ENCODE peak calls at places on chromosome 9, in five cellular contexts. U, N, X, A and O are unnamed samples.

GRCh38 chr9:7879551-7880245 is 80.1 kb upstream of the DMAC1 start:
- DNase-seq in U (no peak), N (no peak), X (no peak), A (no peak), O (peak; percentile 34)

GRCh38 chr9:77663754-77664153 is 15.6 kb upstream of the GNA14 start:
- DNase-seq in U (no peak), N (no peak), X (peak; percentile 26), A (no peak), O (no peak)

GRCh38 chr9:79615038-79615437 is 43.3 kb downstream of the TLE4 start:
- DNase-seq in U (no peak), N (no peak), X (no peak), A (no peak), O (no peak)

GRCh38 chr9:126545116-126545515 is 68.6 kb upstream of the LMX1B start:
- DNase-seq in U (no peak), N (no peak), X (no peak), A (no peak), O (no peak)

GRCh38 chr9:35658894-35659220 is 765 bp downstream of the CCDC107 start:
- DNase-seq in U (no peak), N (no peak), X (peak; percentile 57), A (peak; percentile 71), O (no peak)

GRCh38 chr9:106920701-106921283 is 57.8 kb downstream of the ZNF462 start:
- DNase-seq in U (no peak), N (no peak), X (peak; percentile 48), A (peak; percentile 42), O (peak; percentile 67)

GRCh38 chr9:127762111-127762676 is 16.3 kb downstream of the SH2D3C start:
- DNase-seq in U (no peak), N (no peak), X (no peak), A (no peak), O (no peak)

GRCh38 chr9:85995612-85996011 is 54.7 kb downstream of the NAA35 start:
- DNase-seq in U (no peak), N (no peak), X (no peak), A (no peak), O (no peak)

GRCh38 chr9:114738581-114739316 is 56.8 kb upstream of the TEX48 start:
- DNase-seq in U (peak; percentile 59), N (no peak), X (peak; percentile 91), A (peak; percentile 89), O (peak; percentile 49)

GRCh38 chr9:128899566-128900322 is 17.8 kb downstream of the LRRC8A start:
- DNase-seq in U (no peak), N (no peak), X (no peak), A (no peak), O (no peak)

GRCh38 chr9:108002296-108003056 is 512.9 kb upstream of the KLF4 start:
- DNase-seq in U (no peak), N (no peak), X (peak; percentile 80), A (peak; percentile 64), O (no peak)

GRCh38 chr9:68781866-68782265 is 76.8 kb downstream of the PIP5K1B start:
- DNase-seq in U (no peak), N (no peak), X (no peak), A (no peak), O (no peak)

GRCh38 chr9:68780377-68780707 is 75.3 kb downstream of the PIP5K1B start:
- DNase-seq in U (no peak), N (no peak), X (no peak), A (no peak), O (no peak)

GRCh38 chr9:68780735-68781134 is 75.7 kb downstream of the PIP5K1B start:
- DNase-seq in U (no peak), N (no peak), X (peak; percentile 7), A (peak; percentile 3), O (no peak)

GRCh38 chr9:68779558-68780376 is 74.7 kb downstream of the PIP5K1B start:
- DNase-seq in U (peak; percentile 70), N (peak; percentile 93), X (peak; percentile 94), A (peak; percentile 94), O (peak; percentile 81)

GRCh38 chr9:68782546-68782945 is 77.5 kb downstream of the PIP5K1B start:
- DNase-seq in U (no peak), N (no peak), X (no peak), A (no peak), O (no peak)
- H3K4me3 ChIP-seq in U (no peak overlapping the region), N (no peak overlapping the region), X (no peak overlapping the region), A (no peak overlapping the region), O (no peak overlapping the region)

DNA sequence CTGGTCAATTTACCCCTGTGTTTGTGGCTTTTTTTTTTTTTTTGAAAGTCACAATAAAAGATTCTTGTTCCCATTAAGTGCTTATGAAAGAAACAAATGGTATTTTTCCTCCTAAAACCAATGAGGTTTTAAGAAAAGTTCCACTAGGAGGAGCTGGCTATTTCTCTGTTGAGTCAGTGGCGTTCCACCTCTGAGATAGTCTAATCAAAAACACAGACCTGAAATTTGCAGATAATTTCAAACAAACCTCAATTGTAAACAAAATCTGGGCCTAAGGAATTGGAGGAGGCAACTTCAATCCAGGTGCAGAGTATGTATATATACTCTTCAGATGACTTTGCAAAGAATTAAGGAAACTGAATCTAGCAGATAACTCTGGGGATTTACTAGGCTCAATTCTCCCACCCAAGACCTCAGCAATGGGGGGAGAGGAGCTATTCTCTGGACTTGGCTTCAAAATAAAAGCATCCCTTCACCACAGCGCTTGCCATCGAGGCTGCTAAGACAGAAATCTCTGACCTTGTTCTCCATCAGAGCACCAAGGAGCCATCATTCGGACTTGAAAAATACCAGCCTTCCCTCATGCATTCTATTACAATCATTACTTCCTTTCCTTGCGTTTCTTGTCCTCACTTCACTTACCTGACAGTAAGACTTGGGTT is 52.4 kb downstream of the FANCC start:
- DNase-seq in U (peak; percentile 35), N (no peak), X (peak; percentile 75), A (peak; percentile 49), O (no peak)
- TF ChIP-seq CTCF in U (peak; percentile 49), N (no peak), X (peak; percentile 63), A (peak; percentile 69), O (peak; percentile 51)

GRCh38 chr9:130173462-130173876 is 1.3 kb downstream of the NCS1 start:
- DNase-seq in U (no peak), N (no peak), X (peak; percentile 13), A (no peak), O (no peak)
- H3K4me3 ChIP-seq in U (peak overlapping the region; percentile 58), N (no peak overlapping the region), X (peak overlapping the region; percentile 64), A (peak overlapping the region; percentile 81), O (peak overlapping the region; percentile 88)

GRCh38 chr9:5321058-5321457 is 16.5 kb upstream of the RLN2 start:
- DNase-seq in U (no peak), N (no peak), X (no peak), A (no peak), O (no peak)
- TF ChIP-seq CTCF in U (no peak), N (peak; percentile 5), X (peak; percentile 26), A (peak; percentile 15), O (peak; percentile 30)

GRCh38 chr9:37119360-37119759 is 1.0 kb upstream of the ZCCHC7 start:
- DNase-seq in U (no peak), N (no peak), X (no peak), A (no peak), O (no peak)
- H3K4me3 ChIP-seq in U (no peak overlapping the region), N (no peak overlapping the region), X (peak overlapping the region; percentile 69), A (no peak overlapping the region), O (no peak overlapping the region)

DNA sequence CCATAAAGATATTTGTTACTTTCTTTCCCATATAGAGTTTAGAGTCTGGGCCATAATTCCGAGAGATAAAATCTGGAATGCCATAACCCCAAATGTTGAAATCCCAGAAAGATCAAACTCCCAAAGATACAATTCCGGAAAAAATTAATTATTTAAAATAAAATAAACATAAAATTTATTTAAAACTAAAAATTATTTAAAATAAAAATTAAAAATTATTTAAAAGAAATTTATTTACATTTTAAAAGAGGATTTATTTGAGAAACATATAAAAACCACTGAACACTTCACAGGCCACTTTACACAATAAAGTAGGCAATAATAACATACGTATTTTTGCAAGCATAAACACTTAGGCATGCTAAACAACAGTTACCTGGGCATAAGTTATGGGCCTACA is 57.9 kb downstream of the SHC3 start:
- DNase-seq in U (no peak), N (no peak), X (no peak), A (no peak), O (no peak)
- TF ChIP-seq CTCF in U (no peak), N (no peak), X (no peak), A (no peak), O (no peak)

GRCh38 chr9:97848237-97848581 is 4.8 kb upstream of the FOXE1 start:
- DNase-seq in U (no peak), N (no peak), X (no peak), A (no peak), O (no peak)
- H3K4me3 ChIP-seq in U (no peak overlapping the region), N (peak overlapping the region; percentile 43), X (no peak overlapping the region), A (no peak overlapping the region), O (no peak overlapping the region)